ENCODE peak calls at places on chromosomes 11 and 22, in six cellular contexts. L is left ventricle myocardium inferior; Q is stimulated activated CD4-positive, alpha-beta T cell treated with anti-CD3 and anti-CD28 coated beads, Interleukin-2, amount 100 ng/mL, for 48 hours; E is lung; S is stomach; G is NCI-H2081 treated with DMSO at 0.1 percent for 48 hours. U is an unnamed sample.

GRCh38 chr11:129141748-129142475 is 50.2 kb downstream of the ARHGAP32 start:
- DNase-seq in E (no peak), G (peak), Q (no peak), S (no peak), L (no peak), U (no peak)

GRCh38 chr11:10375280-10376048 is 70.6 kb downstream of the ADM start:
- DNase-seq in L (no peak), S (no peak), E (no peak), G (no peak), Q (no peak), U (no peak)

GRCh38 chr22:40567106-40567505 is 69.4 kb downstream of the MRTFA start:
- DNase-seq in Q (no peak), E (no peak), L (no peak), S (no peak), G (no peak), U (no peak)

GRCh38 chr11:129248618-129249017 is 56.5 kb upstream of the ARHGAP32 start:
- DNase-seq in L (no peak), S (no peak), E (no peak), G (no peak), Q (no peak), U (no peak)

GRCh38 chr11:119416606-119417580 is 6.1 kb downstream of the THY1 start:
- DNase-seq in L (no peak), Q (no peak), E (no peak), S (no peak), G (no peak), U (no peak)

GRCh38 chr11:35043933-35044332 is 95.0 kb upstream of the CD44 start:
- DNase-seq in Q (no peak), L (no peak), S (no peak), G (no peak), E (no peak), U (no peak)

GRCh38 chr11:443542-444199 is 1.9 kb upstream of the ANO9 start:
- DNase-seq in L (no peak), G (no peak), S (no peak), Q (no peak), E (no peak), U (peak)

GRCh38 chr22:16808744-16809143 is 16.5 kb downstream of the XKR3 start:
- DNase-seq in L (no peak), G (no peak), S (no peak), E (no peak), Q (no peak), U (no peak)

GRCh38 chr11:77069969-77070582 is 3.3 kb downstream of the CAPN5 start:
- DNase-seq in G (no peak), Q (no peak), L (no peak), S (peak), E (no peak), U (no peak)

GRCh38 chr11:12995211-12995610 is 13.9 kb upstream of the RASSF10 start:
- DNase-seq in L (no peak), G (no peak), S (no peak), Q (no peak), E (no peak), U (no peak)

GRCh38 chr22:46744581-46744980 is 6.5 kb upstream of the CERK start:
- DNase-seq in G (no peak), Q (no peak), S (peak), E (no peak), L (no peak), U (peak)

GRCh38 chr11:86463955-86464354 is 89.3 kb downstream of the CCDC81 start:
- DNase-seq in G (no peak), Q (no peak), E (no peak), L (no peak), S (no peak), U (no peak)

GRCh38 chr22:32175751-32176644 is 16.9 kb upstream of the C22orf42 start:
- DNase-seq in E (no peak), G (no peak), L (no peak), S (no peak), Q (no peak), U (no peak)

GRCh38 chr11:729492-730074 is 17.7 kb upstream of the TALDO1 start:
- DNase-seq in E (no peak), G (no peak), L (no peak), Q (no peak), S (no peak), U (no peak)

GRCh38 chr22:20957691-20958440 is 9.2 kb upstream of the AIFM3 start:
- DNase-seq in E (peak), L (peak), S (peak), Q (no peak), G (no peak), U (no peak)

GRCh38 chr11:86593833-86594232 is 78.6 kb downstream of the ME3 start:
- DNase-seq in S (no peak), E (no peak), L (no peak), G (no peak), Q (no peak), U (no peak)

GRCh38 chr11:134244593-134244992 is 8.6 kb downstream of the THYN1 start:
- DNase-seq in Q (no peak), L (no peak), G (no peak), S (no peak), E (no peak), U (no peak)

GRCh38 chr11:125313271-125314222 is 149.0 kb downstream of the PKNOX2 start:
- DNase-seq in L (no peak), S (no peak), Q (no peak), G (no peak), E (no peak), U (no peak)

GRCh38 chr11:118338637-118339061 is 3.9 kb downstream of the CD3D start:
- DNase-seq in S (peak), G (no peak), E (no peak), Q (peak), L (no peak), U (peak)

GRCh38 chr11:116445108-116446047 is 327.4 kb downstream of the BUD13 start:
- DNase-seq in Q (no peak), S (no peak), E (no peak), L (no peak), G (no peak), U (no peak)

GRCh38 chr11:64713781-64714363 is 9.1 kb downstream of the NRXN2 start:
- DNase-seq in S (no peak), E (no peak), Q (no peak), G (no peak), L (no peak), U (no peak)

GRCh38 chr22:24423519-24424000 is 3.8 kb upstream of the ADORA2A start:
- DNase-seq in L (peak), E (peak), G (no peak), S (peak), Q (peak), U (peak)